ENCODE peak calls at places on chromosomes 2 and 18, in four cellular contexts. J is T1000, G is EL, W is astrocyte of the spinal cord. K is an unnamed sample.
A peak's percentile ranks its signal among the peaks of the same experiment; 100 is the strongest.

GRCh38 chr2:52632543-52632942 is 1135.1 kb upstream of the CHAC2 start:
- DNase-seq in J (no peak), W (no peak), G (no peak), K (no peak)

GRCh38 chr2:120845281-120845680 is 109.6 kb downstream of the GLI2 start:
- DNase-seq in W (no peak), G (no peak), J (no peak), K (peak; percentile 75)

GRCh38 chr2:7007846-7008741 is 90.9 kb downstream of the RNF144A start:
- DNase-seq in J (peak; percentile 80), G (no peak), W (peak; percentile 97), K (peak; percentile 94)

GRCh38 chr2:234401376-234401775 is 95.5 kb downstream of the ARL4C start:
- DNase-seq in G (no peak), W (no peak), J (no peak), K (no peak)

GRCh38 chr2:124333789-124334188 is 308.7 kb downstream of the CNTNAP5 start:
- DNase-seq in J (no peak), G (no peak), W (no peak), K (no peak)

GRCh38 chr18:44589709-44590108 is 91.0 kb upstream of the SETBP1 start:
- DNase-seq in W (peak; percentile 85), J (no peak), G (peak; percentile 87), K (no peak)

GRCh38 chr2:205802069-205802468 is 119.8 kb downstream of the NRP2 start:
- DNase-seq in J (no peak), G (no peak), W (no peak), K (no peak)

GRCh38 chr18:35415511-35416427 is 38.6 kb upstream of the ZNF396 start:
- DNase-seq in G (peak; percentile 20), J (no peak), W (peak; percentile 15), K (no peak)

GRCh38 chr2:72143441-72144356 is 4.0 kb downstream of the CYP26B1 start:
- DNase-seq in W (no peak), J (no peak), G (no peak), K (peak; percentile 33)

GRCh38 chr2:109516445-109517117 is 97.2 kb downstream of the SEPTIN10 start:
- DNase-seq in J (no peak), G (peak; percentile 34), W (no peak), K (peak; percentile 51)

GRCh38 chr2:10331033-10331701 is 28.5 kb downstream of the HPCAL1 start:
- DNase-seq in W (no peak), J (no peak), G (no peak), K (peak; percentile 72)

GRCh38 chr2:133862400-133862977 is 294.2 kb upstream of the NCKAP5 start:
- DNase-seq in J (no peak), G (no peak), W (peak; percentile 17), K (no peak)

GRCh38 chr2:237478969-237479368 is 8.1 kb upstream of the MLPH start:
- DNase-seq in W (no peak), J (no peak), G (no peak), K (no peak)

GRCh38 chr18:44743626-44744025 is 62.9 kb downstream of the SETBP1 start:
- DNase-seq in G (no peak), J (no peak), W (no peak), K (no peak)

GRCh38 chr2:231573698-231574421 is 18.8 kb upstream of the TEX44 start:
- DNase-seq in J (no peak), W (no peak), G (no peak), K (no peak)

GRCh38 chr2:171146633-171147032 is 14.1 kb downstream of the TLK1 start:
- DNase-seq in W (no peak), G (no peak), J (no peak), K (no peak)

GRCh38 chr18:48575301-48575657 is 36.4 kb downstream of the CTIF start:
- DNase-seq in W (no peak), J (no peak), G (no peak), K (no peak)

GRCh38 chr18:45920367-45920766 is 46.8 kb downstream of the EPG5 start:
- DNase-seq in W (peak; percentile 64), J (peak; percentile 62), G (peak; percentile 92), K (peak; percentile 86)

GRCh38 chr18:7958081-7958896 is 391.2 kb downstream of the PTPRM start:
- DNase-seq in G (peak; percentile 38), J (no peak), W (peak; percentile 44), K (no peak)

GRCh38 chr18:28854964-28855363 is 678.0 kb upstream of the CDH2 start:
- DNase-seq in G (no peak), J (no peak), W (no peak), K (no peak)

GRCh38 chr2:239096676-239097427 is 249.0 kb downstream of the TWIST2 start:
- DNase-seq in J (no peak), G (no peak), W (no peak), K (no peak)

GRCh38 chr2:239589270-239589825 is 188.5 kb upstream of the HDAC4 start:
- DNase-seq in J (no peak), G (no peak), W (no peak), K (peak; percentile 9)

GRCh38 chr2:232028631-232029030 is 67.1 kb downstream of the DIS3L2 start:
- DNase-seq in W (peak; percentile 21), G (peak; percentile 12), J (no peak), K (peak; percentile 54)

GRCh38 chr2:183348492-183348891 is 224.2 kb downstream of the NUP35 start:
- DNase-seq in J (no peak), G (no peak), W (no peak), K (no peak)

GRCh38 chr2:190765386-190766173 is 115.0 kb upstream of the GLS start:
- DNase-seq in W (peak; percentile 63), J (no peak), G (peak; percentile 78), K (no peak)

GRCh38 chr2:209368924-209369323 is 54.9 kb upstream of the MAP2 start:
- DNase-seq in J (peak; percentile 74), G (peak; percentile 99), W (peak; percentile 97), K (peak; percentile 16)

GRCh38 chr2:191811807-191812602 is 34.9 kb downstream of the CAVIN2 start:
- DNase-seq in G (peak; percentile 69), J (peak; percentile 46), W (peak; percentile 80), K (peak; percentile 33)

GRCh38 chr18:70249118-70249517 is 39.7 kb upstream of the SOCS6 start:
- DNase-seq in J (no peak), G (peak; percentile 64), W (peak; percentile 18), K (no peak)

GRCh38 chr18:49025767-49026500 is 75.2 kb upstream of the SMAD7 start:
- DNase-seq in G (no peak), J (no peak), W (no peak), K (no peak)

GRCh38 chr2:181063696-181064095 is 83.3 kb downstream of the UBE2E3 start:
- DNase-seq in J (no peak), G (no peak), W (no peak), K (no peak)

GRCh38 chr18:22378672-22379282 is 38.9 kb downstream of the CTAGE1 start:
- DNase-seq in J (no peak), G (peak; percentile 48), W (peak; percentile 11), K (no peak)

GRCh38 chr18:686339-687111 is 25.9 kb downstream of the ENOSF1 start:
- DNase-seq in G (peak; percentile 20), W (no peak), J (no peak), K (no peak)

GRCh38 chr2:180021850-180022249 is 14.8 kb upstream of the CWC22 start:
- DNase-seq in J (no peak), G (no peak), W (no peak), K (no peak)

K was measured in left ventricle myocardium inferior.